ENCODE peak calls at places on chromosomes 11 and 22, in eight cellular contexts. One of them, this sample, is unnamed.

GRCh38 chr11:46369458-46370152 is 11.9 kb upstream of the MDK start:
- DNase-seq in A673: peak; percentile 96
- DNase-seq in testis: peak; percentile 70
- DNase-seq in brain microvascular endothelial cell: peak; percentile 63
- DNase-seq in right lobe of liver: peak; percentile 65
- DNase-seq in MM.1S: peak; percentile 41
- DNase-seq in cardiac muscle cell: peak; percentile 88
- DNase-seq in CD8-positive, alpha-beta memory T cell: no peak
- DNase-seq in this sample: peak; percentile 76

GRCh38 chr11:76237914-76238313 is 31.6 kb upstream of the WNT11 start:
- DNase-seq in A673: peak; percentile 59
- DNase-seq in CD8-positive, alpha-beta memory T cell: no peak
- DNase-seq in brain microvascular endothelial cell: no peak
- DNase-seq in MM.1S: no peak
- DNase-seq in cardiac muscle cell: no peak
- DNase-seq in right lobe of liver: no peak
- DNase-seq in testis: no peak
- DNase-seq in this sample: no peak

GRCh38 chr11:674406-674805 is 20.6 kb downstream of the DEAF1 start:
- DNase-seq in MM.1S: no peak
- DNase-seq in testis: no peak
- DNase-seq in brain microvascular endothelial cell: no peak
- DNase-seq in right lobe of liver: no peak
- DNase-seq in CD8-positive, alpha-beta memory T cell: no peak
- DNase-seq in cardiac muscle cell: no peak
- DNase-seq in A673: no peak
- DNase-seq in this sample: no peak

GRCh38 chr11:43923327-43924111 is 18.9 kb upstream of the C11orf96 start:
- DNase-seq in right lobe of liver: no peak
- DNase-seq in brain microvascular endothelial cell: peak; percentile 73
- DNase-seq in testis: peak; percentile 90
- DNase-seq in MM.1S: peak; percentile 3
- DNase-seq in A673: peak; percentile 80
- DNase-seq in cardiac muscle cell: no peak
- DNase-seq in CD8-positive, alpha-beta memory T cell: no peak
- DNase-seq in this sample: peak; percentile 79

GRCh38 chr11:122032317-122032716 is 83.7 kb downstream of the BLID start:
- DNase-seq in A673: no peak
- DNase-seq in testis: peak; percentile 32
- DNase-seq in CD8-positive, alpha-beta memory T cell: no peak
- DNase-seq in cardiac muscle cell: no peak
- DNase-seq in right lobe of liver: no peak
- DNase-seq in brain microvascular endothelial cell: no peak
- DNase-seq in MM.1S: no peak
- DNase-seq in this sample: no peak

GRCh38 chr11:27963370-27963769 is 144.6 kb downstream of the KIF18A start:
- DNase-seq in right lobe of liver: no peak
- DNase-seq in CD8-positive, alpha-beta memory T cell: no peak
- DNase-seq in cardiac muscle cell: no peak
- DNase-seq in A673: peak; percentile 90
- DNase-seq in brain microvascular endothelial cell: no peak
- DNase-seq in MM.1S: no peak
- DNase-seq in testis: no peak
- DNase-seq in this sample: no peak

GRCh38 chr22:17781319-17782031 is 7.2 kb upstream of the BID start:
- DNase-seq in testis: no peak
- DNase-seq in cardiac muscle cell: no peak
- DNase-seq in A673: peak; percentile 44
- DNase-seq in brain microvascular endothelial cell: peak; percentile 81
- DNase-seq in right lobe of liver: no peak
- DNase-seq in MM.1S: peak; percentile 82
- DNase-seq in CD8-positive, alpha-beta memory T cell: peak; percentile 46
- DNase-seq in this sample: peak; percentile 56

GRCh38 chr22:46031066-46031465 is 54.1 kb upstream of the WNT7B start:
- DNase-seq in cardiac muscle cell: no peak
- DNase-seq in CD8-positive, alpha-beta memory T cell: no peak
- DNase-seq in testis: no peak
- DNase-seq in brain microvascular endothelial cell: no peak
- DNase-seq in MM.1S: no peak
- DNase-seq in right lobe of liver: peak; percentile 57
- DNase-seq in A673: no peak
- DNase-seq in this sample: no peak

GRCh38 chr22:48532986-48533385 is 1294.7 kb downstream of the BRD1 start:
- DNase-seq in brain microvascular endothelial cell: no peak
- DNase-seq in cardiac muscle cell: no peak
- DNase-seq in CD8-positive, alpha-beta memory T cell: no peak
- DNase-seq in right lobe of liver: no peak
- DNase-seq in testis: no peak
- DNase-seq in MM.1S: no peak
- DNase-seq in A673: no peak
- DNase-seq in this sample: no peak

GRCh38 chr22:44338183-44338812 is 25.5 kb upstream of the SHISAL1 start:
- DNase-seq in cardiac muscle cell: no peak
- DNase-seq in CD8-positive, alpha-beta memory T cell: no peak
- DNase-seq in testis: no peak
- DNase-seq in MM.1S: no peak
- DNase-seq in A673: no peak
- DNase-seq in right lobe of liver: no peak
- DNase-seq in brain microvascular endothelial cell: no peak
- DNase-seq in this sample: no peak

GRCh38 chr11:84993386-84993785 is 633.8 kb downstream of the DLG2 start:
- DNase-seq in CD8-positive, alpha-beta memory T cell: no peak
- DNase-seq in brain microvascular endothelial cell: no peak
- DNase-seq in right lobe of liver: no peak
- DNase-seq in testis: peak; percentile 32
- DNase-seq in cardiac muscle cell: no peak
- DNase-seq in MM.1S: peak; percentile 11
- DNase-seq in A673: peak; percentile 17
- DNase-seq in this sample: no peak

DNA sequence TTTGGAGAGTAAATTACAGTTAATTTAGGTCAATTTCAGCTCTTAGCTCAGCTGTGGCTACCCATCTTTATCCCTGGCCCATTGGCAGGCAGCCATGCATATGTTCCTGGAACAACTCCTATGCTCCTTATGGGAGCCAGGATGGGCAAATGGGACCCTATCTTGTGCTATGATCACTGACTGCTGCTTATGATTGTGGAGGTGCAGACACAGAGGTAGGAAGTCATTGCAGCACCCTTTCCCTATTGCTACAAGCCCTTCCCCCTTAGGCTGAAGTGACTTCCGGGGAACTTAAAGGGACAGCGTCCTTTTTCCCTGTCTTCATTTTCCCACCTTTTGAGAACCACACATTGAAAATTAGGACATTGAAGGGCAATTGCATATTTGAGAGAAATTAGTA is 112.7 kb downstream of the FCHSD2 start:
- DNase-seq in MM.1S: no peak
- DNase-seq in cardiac muscle cell: no peak
- DNase-seq in testis: no peak
- DNase-seq in A673: no peak
- DNase-seq in right lobe of liver: no peak
- DNase-seq in brain microvascular endothelial cell: no peak
- DNase-seq in CD8-positive, alpha-beta memory T cell: no peak
- DNase-seq in this sample: no peak
- H3K27ac ChIP-seq in MM.1S: no peak overlapping the region
- H3K27ac ChIP-seq in cardiac muscle cell: no peak overlapping the region
- H3K27ac ChIP-seq in testis: no peak overlapping the region
- H3K27ac ChIP-seq in A673: no peak overlapping the region
- H3K27ac ChIP-seq in right lobe of liver: no peak overlapping the region
- H3K27ac ChIP-seq in brain microvascular endothelial cell: no peak overlapping the region
- H3K27ac ChIP-seq in CD8-positive, alpha-beta memory T cell: no peak overlapping the region
- H3K27ac ChIP-seq in this sample: no peak overlapping the region

DNA sequence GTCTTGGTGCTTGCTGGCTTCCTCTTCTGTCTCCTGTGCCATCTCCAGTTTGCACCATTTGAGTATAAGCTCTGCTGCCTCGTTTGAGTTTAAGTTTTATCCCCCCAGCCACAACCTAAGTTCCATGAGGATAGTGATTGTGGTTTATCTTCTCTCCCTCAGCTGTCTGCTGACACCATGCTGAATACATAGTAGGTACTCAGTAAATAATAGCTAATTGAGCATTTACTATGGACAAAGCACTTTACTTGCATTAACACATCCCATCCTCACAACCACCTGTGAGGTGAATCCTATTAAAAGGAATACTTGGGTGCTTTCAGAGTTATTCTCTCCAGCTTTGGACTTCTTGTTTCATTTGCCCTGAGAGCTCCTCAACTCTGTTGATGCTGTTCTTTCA is 26.9 kb downstream of the ZBTB16 start:
- DNase-seq in right lobe of liver: no peak
- DNase-seq in CD8-positive, alpha-beta memory T cell: no peak
- DNase-seq in A673: no peak
- DNase-seq in MM.1S: no peak
- DNase-seq in cardiac muscle cell: no peak
- DNase-seq in testis: no peak
- DNase-seq in brain microvascular endothelial cell: no peak
- DNase-seq in this sample: no peak
- H3K4me3 ChIP-seq in right lobe of liver: no peak overlapping the region
- H3K4me3 ChIP-seq in CD8-positive, alpha-beta memory T cell: no peak overlapping the region
- H3K4me3 ChIP-seq in A673: no peak overlapping the region
- H3K4me3 ChIP-seq in MM.1S: no peak overlapping the region
- H3K4me3 ChIP-seq in cardiac muscle cell: no peak overlapping the region
- H3K4me3 ChIP-seq in testis: no peak overlapping the region
- H3K4me3 ChIP-seq in brain microvascular endothelial cell: no peak overlapping the region
- H3K4me3 ChIP-seq in this sample: no peak overlapping the region

GRCh38 chr11:1852885-1853284 is at the start of gene LSP1:
- DNase-seq in MM.1S: peak; percentile 88
- DNase-seq in right lobe of liver: no peak
- DNase-seq in cardiac muscle cell: no peak
- DNase-seq in CD8-positive, alpha-beta memory T cell: peak; percentile 91
- DNase-seq in brain microvascular endothelial cell: no peak
- DNase-seq in testis: no peak
- DNase-seq in A673: no peak
- DNase-seq in this sample: no peak
- H3K27ac ChIP-seq in MM.1S: peak within 1 kb of the TSS; percentile 100
- H3K27ac ChIP-seq in right lobe of liver: no peak within 1 kb of the TSS
- H3K27ac ChIP-seq in cardiac muscle cell: no peak within 1 kb of the TSS
- H3K27ac ChIP-seq in CD8-positive, alpha-beta memory T cell: peak within 1 kb of the TSS; percentile 74
- H3K27ac ChIP-seq in brain microvascular endothelial cell: no peak within 1 kb of the TSS
- H3K27ac ChIP-seq in testis: no peak within 1 kb of the TSS
- H3K27ac ChIP-seq in A673: no peak within 1 kb of the TSS
- H3K27ac ChIP-seq in this sample: no peak within 1 kb of the TSS

GRCh38 chr11:125167954-125168821 is 3.6 kb downstream of the PKNOX2 start:
- DNase-seq in A673: no peak
- DNase-seq in brain microvascular endothelial cell: no peak
- DNase-seq in CD8-positive, alpha-beta memory T cell: no peak
- DNase-seq in cardiac muscle cell: no peak
- DNase-seq in right lobe of liver: no peak
- DNase-seq in MM.1S: no peak
- DNase-seq in testis: no peak
- DNase-seq in this sample: no peak

GRCh38 chr11:125165664-125166346 is 1.3 kb downstream of the PKNOX2 start:
- DNase-seq in MM.1S: no peak
- DNase-seq in CD8-positive, alpha-beta memory T cell: no peak
- DNase-seq in right lobe of liver: no peak
- DNase-seq in A673: no peak
- DNase-seq in brain microvascular endothelial cell: no peak
- DNase-seq in cardiac muscle cell: peak; percentile 47
- DNase-seq in testis: no peak
- DNase-seq in this sample: no peak

GRCh38 chr11:125167292-125167953 is 2.9 kb downstream of the PKNOX2 start:
- DNase-seq in A673: no peak
- DNase-seq in brain microvascular endothelial cell: peak; percentile 49
- DNase-seq in right lobe of liver: no peak
- DNase-seq in cardiac muscle cell: peak; percentile 62
- DNase-seq in MM.1S: no peak
- DNase-seq in testis: peak; percentile 37
- DNase-seq in CD8-positive, alpha-beta memory T cell: no peak
- DNase-seq in this sample: peak; percentile 86

GRCh38 chr11:125166347-125166841 is 1.8 kb downstream of the PKNOX2 start:
- DNase-seq in right lobe of liver: no peak
- DNase-seq in brain microvascular endothelial cell: no peak
- DNase-seq in CD8-positive, alpha-beta memory T cell: no peak
- DNase-seq in A673: no peak
- DNase-seq in testis: no peak
- DNase-seq in cardiac muscle cell: peak; percentile 44
- DNase-seq in MM.1S: no peak
- DNase-seq in this sample: peak; percentile 76

DNA sequence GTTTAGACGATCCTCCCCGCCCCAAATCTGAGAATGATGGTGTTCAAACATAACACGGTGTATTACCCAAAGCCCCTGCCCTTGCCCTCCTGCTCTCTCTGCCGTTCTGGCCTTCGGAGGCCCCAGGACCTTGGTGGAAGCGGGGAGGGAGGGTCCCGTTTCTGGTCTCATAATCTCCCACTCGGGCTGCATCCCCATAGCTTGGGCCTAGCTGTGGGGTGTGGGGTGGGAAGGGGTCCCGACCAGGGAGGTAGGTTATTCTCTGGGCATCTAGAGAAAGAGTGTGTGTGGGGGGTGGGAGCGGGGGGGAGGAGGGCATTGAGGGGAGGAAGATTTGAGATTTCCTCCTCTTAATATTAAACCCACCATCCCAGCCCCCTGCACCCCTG is 2.3 kb downstream of the PKNOX2 start:
- DNase-seq in testis: no peak
- DNase-seq in CD8-positive, alpha-beta memory T cell: no peak
- DNase-seq in MM.1S: no peak
- DNase-seq in brain microvascular endothelial cell: no peak
- DNase-seq in cardiac muscle cell: no peak
- DNase-seq in right lobe of liver: no peak
- DNase-seq in A673: no peak
- DNase-seq in this sample: no peak
- H3K4me3 ChIP-seq in testis: peak overlapping the region; percentile 71
- H3K4me3 ChIP-seq in CD8-positive, alpha-beta memory T cell: no peak overlapping the region
- H3K4me3 ChIP-seq in MM.1S: no peak overlapping the region
- H3K4me3 ChIP-seq in brain microvascular endothelial cell: peak overlapping the region; percentile 88
- H3K4me3 ChIP-seq in cardiac muscle cell: peak overlapping the region; percentile 75
- H3K4me3 ChIP-seq in right lobe of liver: no peak overlapping the region
- H3K4me3 ChIP-seq in A673: no peak overlapping the region
- H3K4me3 ChIP-seq in this sample: peak overlapping the region; percentile 72